ENCODE peak calls at places on chromosomes 7 and 10, in four cellular contexts. U is adipocyte, T is kidney epithelial cell, W is ascending aorta. K is an unnamed sample.

GRCh38 chr10:19929466-19930140 is 113.4 kb downstream of the PLXDC2 start:
- DNase-seq in U (no peak), T (no peak), W (no peak), K (no peak)

GRCh38 chr7:79420464-79420863 is 33.0 kb downstream of the MAGI2 start:
- DNase-seq in U (peak), T (peak), W (no peak), K (no peak)

GRCh38 chr10:101769541-101770180 is 6.3 kb downstream of the FGF8 start:
- DNase-seq in U (no peak), T (no peak), W (no peak), K (no peak)

GRCh38 chr7:85516675-85517074 is 329.8 kb upstream of the SEMA3D start:
- DNase-seq in U (no peak), T (no peak), W (no peak), K (no peak)

GRCh38 chr7:155961241-155962190 is 149.3 kb upstream of the SHH start:
- DNase-seq in U (no peak), T (peak), W (peak), K (peak)

GRCh38 chr7:113710310-113711106 is 208.3 kb downstream of the PPP1R3A start:
- DNase-seq in U (peak), T (peak), W (no peak), K (no peak)

GRCh38 chr7:37665352-37666022 is 18.1 kb upstream of the GPR141 start:
- DNase-seq in U (no peak), T (no peak), W (no peak), K (no peak)

GRCh38 chr7:107045195-107045960 is 873 bp downstream of the PRKAR2B start:
- DNase-seq in U (peak), T (no peak), W (no peak), K (no peak)

GRCh38 chr7:16627236-16627635 is 18.3 kb downstream of the ANKMY2 start:
- DNase-seq in U (no peak), T (no peak), W (no peak), K (no peak)

GRCh38 chr10:119786117-119786769 is 60.4 kb downstream of the INPP5F start:
- DNase-seq in U (peak), T (no peak), W (no peak), K (no peak)
- H3K4me3 ChIP-seq in U (no peak), T (no peak), W (no peak), K (no peak)

DNA sequence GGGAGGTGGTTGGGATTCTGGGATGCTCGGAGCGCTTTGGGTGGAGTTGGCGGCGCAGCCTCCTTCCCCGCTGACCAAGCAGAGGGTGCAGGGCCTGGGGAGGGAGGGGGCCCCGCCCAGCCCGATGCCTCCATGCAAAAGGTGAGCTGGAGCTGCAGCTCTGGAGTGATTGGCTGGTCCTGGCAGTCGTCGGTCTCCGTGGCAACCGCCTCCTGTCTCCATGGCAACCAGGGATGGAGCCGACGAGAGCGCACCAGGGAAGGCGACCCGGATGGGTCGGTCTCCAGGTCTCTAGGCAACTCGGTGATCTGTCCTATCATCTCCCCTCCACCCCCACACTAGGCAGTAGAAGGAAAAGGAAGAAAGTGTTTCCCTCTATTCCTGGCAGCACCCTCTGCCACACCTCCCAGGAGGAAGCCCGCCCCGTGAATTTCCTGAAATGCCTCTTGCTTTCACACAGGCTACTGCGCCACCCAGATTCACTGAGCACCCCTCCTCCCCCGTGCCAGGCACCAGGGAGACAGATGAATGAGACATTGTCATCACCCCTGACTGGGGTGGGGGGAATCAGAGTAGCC is 634 bp upstream of the NACAD start:
- DNase-seq in U (peak), T (no peak), W (peak), K (peak)
- H3K4me3 ChIP-seq in U (peak), T (peak), W (peak), K (peak)

DNA sequence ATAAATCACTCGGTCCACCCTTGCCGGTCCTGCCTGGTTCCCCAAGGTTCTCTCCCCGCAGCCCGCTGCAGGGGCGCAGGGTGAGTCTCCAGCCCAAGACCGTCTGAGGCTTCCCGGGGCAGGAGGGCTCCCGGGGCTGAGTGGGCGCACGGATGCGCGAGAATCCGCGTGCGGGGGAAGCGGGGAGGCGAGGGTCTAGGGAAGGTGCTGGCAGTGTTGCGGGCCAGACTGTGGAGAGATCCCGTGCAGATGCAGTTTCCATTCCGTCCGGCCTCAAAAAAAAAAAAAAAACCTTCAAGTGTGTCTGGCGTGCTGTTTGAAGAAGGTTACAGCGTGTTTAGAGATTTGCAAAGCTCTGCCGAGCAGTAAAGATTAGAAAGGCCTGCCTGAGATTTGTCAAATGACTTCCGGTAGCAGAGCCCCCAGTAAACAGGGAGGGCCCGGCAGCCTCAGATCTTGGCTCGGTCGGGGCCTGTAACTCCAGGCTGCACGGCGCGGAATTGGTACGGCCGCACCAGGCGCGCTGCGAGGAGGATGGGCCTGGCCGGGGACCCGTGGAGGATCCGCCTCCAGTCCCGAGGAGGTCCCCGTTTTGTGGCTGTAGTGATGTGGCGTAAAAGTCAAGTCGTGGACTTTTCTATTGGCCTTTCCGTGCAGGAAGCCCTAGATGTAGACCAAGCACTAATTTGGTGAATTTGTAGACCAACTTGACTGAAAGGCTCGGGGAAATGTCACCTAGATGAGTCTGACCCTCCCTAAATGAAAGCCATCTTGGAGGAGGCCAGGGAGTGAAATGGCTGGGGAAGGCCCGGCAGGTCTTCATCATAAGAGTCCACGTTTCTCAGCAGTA is 293.2 kb upstream of the NFE2L3 start:
- DNase-seq in U (no peak), T (no peak), W (no peak), K (no peak)
- H3K4me3 ChIP-seq in U (no peak), T (peak), W (no peak), K (no peak)

GRCh38 chr10:113049881-113050280 is 99.8 kb downstream of the TCF7L2 start:
- DNase-seq in U (no peak), T (no peak), W (no peak), K (no peak)

GRCh38 chr10:113045155-113046055 is 95.4 kb downstream of the TCF7L2 start:
- DNase-seq in U (peak), T (peak), W (no peak), K (no peak)

GRCh38 chr10:113047151-113047550 is 97.1 kb downstream of the TCF7L2 start:
- DNase-seq in U (peak), T (no peak), W (no peak), K (no peak)

GRCh38 chr10:113047963-113048781 is 98.1 kb downstream of the TCF7L2 start:
- DNase-seq in U (peak), T (peak), W (no peak), K (no peak)

DNA sequence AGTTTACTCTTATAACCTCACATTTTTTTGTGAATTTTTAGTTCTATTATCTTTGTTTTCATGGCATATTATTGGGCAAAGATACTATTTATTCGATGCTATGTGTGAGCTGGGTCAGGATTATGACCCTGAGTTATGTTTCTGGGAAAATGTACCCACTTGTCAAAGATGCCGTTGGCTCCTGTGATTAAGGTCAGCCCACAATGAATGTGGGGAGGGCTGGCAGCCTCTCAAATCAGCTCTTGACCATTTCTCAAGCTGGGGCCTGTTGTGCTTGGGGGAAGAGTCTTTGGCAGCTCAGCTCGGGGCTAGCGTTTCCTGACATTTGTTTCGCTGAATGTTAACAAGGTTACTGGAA is 97.5 kb downstream of the TCF7L2 start:
- DNase-seq in U (peak), T (no peak), W (peak), K (no peak)
- H3K4me3 ChIP-seq in U (no peak), T (no peak), W (no peak), K (no peak)